ENCODE peak calls at places on chromosomes 6 and 20, in seven cellular contexts. I is upper lobe of right lung; B is mesenchymal stem cell; Y is activated CD8-positive, alpha-beta T cell treated with anti-CD3 and anti-CD28 coated beads, Interleukin-2, amount 10 ng/mL, durations not matched to agents 7 days and 5 days; G is NCI-H1105; Z is nephron progenitor cell; R is LNCaP clone FGC. T is an unnamed sample.

GRCh38 chr6:6746970-6747338 is 158.4 kb downstream of the LY86 start:
- DNase-seq in Z (no peak), R (no peak), G (no peak), I (no peak), Y (no peak), B (no peak), T (no peak)

GRCh38 chr20:61789329-61789728 is 276.4 kb downstream of the TAF4 start:
- DNase-seq in G (no peak), I (no peak), R (no peak), B (no peak), Y (no peak), Z (no peak), T (no peak)

GRCh38 chr20:52684176-52684575 is 288.0 kb upstream of the TSHZ2 start:
- DNase-seq in I (no peak), R (no peak), Z (no peak), G (no peak), B (no peak), Y (no peak), T (no peak)

GRCh38 chr6:34414999-34415858 is 10.6 kb downstream of the RPS10 start:
- DNase-seq in R (peak; percentile 88), Z (no peak), I (no peak), Y (peak; percentile 66), G (peak; percentile 9), B (peak; percentile 54), T (no peak)

GRCh38 chr6:158853072-158853871 is 34.1 kb upstream of the EZR start:
- DNase-seq in R (no peak), Y (peak; percentile 90), Z (peak; percentile 50), I (peak; percentile 92), B (peak; percentile 90), G (no peak), T (peak; percentile 68)

GRCh38 chr6:18386302-18386976 is 711 bp upstream of the RNF144B start:
- DNase-seq in Z (no peak), B (no peak), R (peak; percentile 37), Y (no peak), I (no peak), G (no peak), T (no peak)

GRCh38 chr20:41232971-41233926 is 84.3 kb downstream of the ZHX3 start:
- DNase-seq in I (no peak), R (no peak), Z (no peak), Y (no peak), G (no peak), B (peak; percentile 88), T (no peak)

GRCh38 chr6:31400467-31401289 is 2.7 kb upstream of the MICA start:
- DNase-seq in R (no peak), B (peak; percentile 82), I (peak; percentile 92), Z (peak; percentile 23), G (no peak), Y (peak; percentile 91), T (peak; percentile 50)

GRCh38 chr6:136921936-136922679 is at the start of gene SLC35D3:
- DNase-seq in G (no peak), Y (peak; percentile 42), Z (peak; percentile 63), I (no peak), R (no peak), B (peak; percentile 30), T (peak; percentile 36)

GRCh38 chr6:65787787-65788186 is 80.8 kb upstream of the EYS start:
- DNase-seq in B (no peak), R (no peak), Z (no peak), I (no peak), Y (no peak), G (no peak), T (no peak)

GRCh38 chr6:2103644-2104523 is 141.5 kb downstream of the GMDS start:
- DNase-seq in Y (no peak), R (peak; percentile 54), B (peak; percentile 33), Z (no peak), G (peak; percentile 30), I (no peak), T (no peak)

T was measured in activated B cell treated with CpG ODN at 0.5 μM for 24 hours.